ENCODE peak calls at places on chromosomes 6 and 20, in five cellular contexts. V, P, U, K and E are unnamed samples.

GRCh38 chr6:137904822-137905617 is 38.0 kb downstream of the TNFAIP3 start:
- DNase-seq in K (peak; percentile 85), P (no peak), V (no peak), U (no peak), E (no peak)

GRCh38 chr20:18056174-18057105 is 1.3 kb downstream of the OVOL2 start:
- DNase-seq in U (peak; percentile 76), V (no peak), K (no peak), P (no peak), E (no peak)

GRCh38 chr6:84842526-84843161 is 78.2 kb upstream of the TBX18 start:
- DNase-seq in U (no peak), P (no peak), K (no peak), V (no peak), E (no peak)

GRCh38 chr6:70413829-70414494 is 654 bp downstream of the FAM135A start:
- DNase-seq in U (no peak), V (no peak), K (no peak), P (no peak), E (no peak)

GRCh38 chr20:47276856-47277541 is 79.5 kb downstream of the ZMYND8 start:
- DNase-seq in U (no peak), P (no peak), K (no peak), V (peak; percentile 68), E (no peak)

GRCh38 chr6:137487947-137488735 is 6.1 kb downstream of the OLIG3 start:
- DNase-seq in U (no peak), K (no peak), P (no peak), V (no peak), E (no peak)

GRCh38 chr20:45798935-45799642 is 7.3 kb downstream of the DNTTIP1 start:
- DNase-seq in P (no peak), K (peak; percentile 83), U (no peak), V (peak; percentile 71), E (no peak)

GRCh38 chr6:121510568-121511177 is 75.2 kb downstream of the GJA1 start:
- DNase-seq in U (no peak), P (no peak), V (no peak), K (no peak), E (no peak)

GRCh38 chr6:127869183-127869582 is 31.7 kb downstream of the THEMIS start:
- DNase-seq in V (no peak), K (no peak), P (no peak), U (no peak), E (no peak)

GRCh38 chr6:90156861-90157260 is 139.8 kb downstream of the BACH2 start:
- DNase-seq in U (no peak), K (peak; percentile 56), P (no peak), V (no peak), E (no peak)

GRCh38 chr6:70763754-70764153 is 96.1 kb downstream of the SMAP1 start:
- DNase-seq in K (no peak), V (no peak), P (no peak), U (no peak), E (no peak)

GRCh38 chr6:4344317-4344899 is 209.0 kb upstream of the ECI2 start:
- DNase-seq in P (no peak), V (no peak), U (no peak), K (no peak), E (no peak)

GRCh38 chr6:73525546-73526330 is 4.9 kb upstream of the EEF1A1 start:
- DNase-seq in P (no peak), K (peak; percentile 11), V (no peak), U (no peak), E (no peak)